ENCODE peak calls at places on chromosomes 7 and 10, in four cellular contexts. C is fibroblast of mammary gland, I is tibial artery, F is cardiac fibroblast. U is an unnamed sample.

GRCh38 chr7:32937344-32938174 is 19.7 kb upstream of the FKBP9 start:
- DNase-seq in C (peak; percentile 84), F (peak; percentile 66), I (peak; percentile 54), U (no peak)

GRCh38 chr10:98039690-98040381 is 9.4 kb upstream of the CRTAC1 start:
- DNase-seq in F (no peak), I (no peak), C (no peak), U (no peak)

GRCh38 chr10:120186506-120186905 is 270.5 kb upstream of the PLPP4 start:
- DNase-seq in I (no peak), C (no peak), F (no peak), U (no peak)

GRCh38 chr7:74284781-74285259 is 4.4 kb upstream of the CLIP2 start:
- DNase-seq in C (no peak), I (no peak), F (no peak), U (no peak)

GRCh38 chr7:30074422-30075030 is 46.3 kb downstream of the PLEKHA8 start:
- DNase-seq in F (peak; percentile 68), C (peak; percentile 67), I (no peak), U (no peak)

GRCh38 chr7:146176790-146177189 is 60.2 kb downstream of the CNTNAP2 start:
- DNase-seq in C (no peak), F (no peak), I (no peak), U (no peak)

GRCh38 chr7:82803411-82803810 is 359.3 kb downstream of the PCLO start:
- DNase-seq in F (no peak), I (no peak), C (peak; percentile 4), U (no peak)

GRCh38 chr7:89607797-89608196 is 546.5 kb upstream of the STEAP1 start:
- DNase-seq in I (no peak), F (no peak), C (no peak), U (no peak)

GRCh38 chr7:142311876-142312275 is 54.0 kb upstream of the PRSS58 start:
- DNase-seq in F (no peak), C (no peak), I (no peak), U (no peak)

GRCh38 chr7:47340490-47340889 is 241.4 kb downstream of the TNS3 start:
- DNase-seq in F (no peak), C (no peak), I (no peak), U (no peak)

GRCh38 chr10:66252986-66253385 is 672.9 kb upstream of the LRRTM3 start:
- DNase-seq in F (no peak), C (no peak), I (no peak), U (no peak)

GRCh38 chr7:112985377-112985987 is 101.1 kb downstream of the GPR85 start:
- DNase-seq in C (peak; percentile 85), F (peak; percentile 52), I (no peak), U (no peak)

DNA sequence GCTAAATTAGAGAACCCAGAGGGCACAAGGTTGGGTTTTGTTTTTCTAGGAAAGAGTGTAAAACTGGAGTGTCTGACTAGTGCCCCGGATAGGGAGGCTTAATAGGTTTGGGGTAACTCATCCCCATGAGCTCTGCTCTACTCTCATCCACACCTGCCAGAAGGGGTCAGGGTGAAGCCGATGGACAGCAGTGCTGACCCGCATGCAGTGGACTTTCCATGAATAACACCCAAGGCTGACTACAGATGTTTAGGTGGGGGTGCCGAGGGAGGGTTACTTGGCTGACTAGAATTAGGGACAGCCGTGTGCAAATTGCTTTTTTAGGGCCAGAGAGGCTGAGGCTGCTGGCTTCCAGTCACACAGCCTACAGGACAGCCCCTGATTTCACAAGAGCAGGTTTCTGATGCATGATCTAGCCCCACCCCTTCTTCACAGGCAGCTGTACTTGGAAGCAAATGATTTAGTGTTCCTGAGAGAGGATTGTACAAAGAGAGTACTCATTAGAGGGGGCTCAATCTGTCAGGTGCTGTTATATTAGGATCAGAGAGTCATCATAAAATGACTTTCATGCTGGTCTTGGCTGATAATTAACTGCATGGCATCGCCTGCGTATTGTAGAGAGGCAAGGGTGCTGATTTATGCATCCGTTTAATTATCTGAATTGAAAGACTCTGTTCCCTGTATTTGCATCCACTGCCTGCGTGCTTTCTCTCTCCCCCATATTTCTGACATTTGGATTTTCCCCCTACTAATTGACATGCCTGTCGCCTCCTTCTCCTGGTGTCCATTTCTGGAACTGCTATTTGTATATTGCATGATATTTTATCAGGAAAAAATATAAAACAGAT is 9.5 kb downstream of the INHBA start:
- DNase-seq in I (no peak), F (peak; percentile 67), C (peak; percentile 72), U (no peak)
- TF ChIP-seq CTCF in I (peak; percentile 49), F (peak; percentile 61), C (peak; percentile 51), U (peak; percentile 65)

GRCh38 chr10:33746176-33746575 is 411.7 kb upstream of the NRP1 start:
- DNase-seq in C (no peak), I (no peak), F (no peak), U (no peak)
- TF ChIP-seq CTCF in C (no peak), I (no peak), F (no peak), U (no peak)

GRCh38 chr7:109842386-109842785 is 1248.5 kb upstream of the LRRN3 start:
- DNase-seq in I (no peak), F (no peak), C (no peak), U (no peak)

DNA sequence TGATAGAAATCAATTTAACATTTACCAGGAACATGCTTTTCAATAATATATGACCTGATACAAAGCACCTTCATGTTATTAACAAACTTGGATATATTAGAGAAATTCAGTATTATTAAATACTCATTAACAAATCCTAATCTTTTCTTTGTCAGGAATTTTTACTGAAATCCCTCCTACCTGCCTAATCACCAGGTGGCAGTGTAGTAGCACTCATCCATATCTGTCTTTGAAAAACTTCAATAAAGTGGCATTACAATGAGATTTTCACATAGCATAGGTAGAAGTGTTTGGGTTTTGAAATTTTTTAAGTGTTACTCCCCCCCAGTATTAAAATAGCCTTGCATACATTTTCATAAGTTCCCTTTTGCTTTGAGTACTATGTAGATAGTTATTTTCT is 1246.6 kb upstream of the LRRN3 start:
- DNase-seq in F (no peak), I (no peak), C (peak; percentile 1), U (no peak)
- TF ChIP-seq CTCF in F (peak; percentile 16), I (peak; percentile 34), C (peak; percentile 19), U (peak; percentile 42)

DNA sequence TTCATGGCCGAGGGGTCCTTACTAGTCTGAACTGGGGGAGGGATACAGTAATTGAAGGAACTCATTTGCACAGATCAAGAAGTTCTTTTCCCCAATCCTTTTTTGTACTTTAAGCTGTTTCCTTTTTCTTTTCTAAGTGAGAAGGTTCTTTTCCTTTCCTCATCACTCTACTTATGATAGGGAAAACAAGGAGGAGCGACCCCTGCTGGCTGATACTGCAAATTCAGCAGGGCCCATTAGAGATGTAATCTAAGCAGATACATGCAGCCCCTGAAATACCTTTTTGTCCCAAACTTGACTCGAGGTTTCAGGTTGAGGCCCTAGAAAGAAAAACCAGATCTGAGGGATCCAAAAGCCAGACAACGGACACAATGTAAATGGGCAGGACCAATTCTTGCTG is 305.5 kb downstream of the DNAJB9 start:
- DNase-seq in F (peak; percentile 46), C (peak; percentile 15), I (no peak), U (no peak)
- TF ChIP-seq CTCF in F (peak; percentile 52), C (no peak), I (no peak), U (no peak)

DNA sequence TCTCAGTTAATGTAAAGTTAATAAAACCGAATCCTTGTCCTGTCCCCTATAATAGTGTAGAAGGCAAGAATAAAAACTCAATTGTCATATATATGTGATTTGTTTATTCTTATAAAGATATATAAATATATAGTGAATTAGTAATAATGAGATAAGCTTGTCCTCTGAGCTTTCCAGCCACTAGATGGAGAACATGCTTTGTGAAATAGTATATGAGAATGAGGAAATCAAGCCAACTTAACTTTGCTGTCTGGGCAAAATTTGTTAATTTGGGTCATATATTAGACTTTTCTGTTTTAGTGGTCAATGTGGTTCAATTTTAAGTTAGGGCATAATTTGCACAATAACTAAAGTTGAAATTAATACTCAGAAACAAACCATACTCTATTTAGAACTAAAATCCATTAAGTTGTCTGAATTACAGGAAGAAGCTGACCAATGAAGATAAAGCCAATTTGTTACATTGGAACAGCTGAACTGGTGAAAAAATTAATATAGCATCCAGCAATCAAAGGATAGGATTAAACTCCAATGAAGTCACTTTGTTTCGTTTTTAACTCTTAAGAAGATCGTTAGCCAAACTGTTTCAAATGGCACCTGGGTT is 595.0 kb downstream of the ARL4A start:
- DNase-seq in F (peak; percentile 56), I (no peak), C (peak; percentile 64), U (no peak)
- TF ChIP-seq CTCF in F (peak; percentile 56), I (no peak), C (peak; percentile 58), U (no peak)

GRCh38 chr7:38369816-38370493 is 96.5 kb upstream of the TARP start:
- DNase-seq in I (peak; percentile 89), C (peak; percentile 86), F (peak; percentile 93), U (peak; percentile 87)
- TF ChIP-seq CTCF in I (peak; percentile 68), C (peak; percentile 98), F (peak; percentile 79), U (peak; percentile 75)

GRCh38 chr10:17290226-17290625 is 62.2 kb downstream of the VIM start:
- DNase-seq in C (peak; percentile 25), F (peak; percentile 10), I (no peak), U (no peak)
- TF ChIP-seq CTCF in C (peak; percentile 24), F (no peak), I (no peak), U (no peak)

GRCh38 chr10:111126981-111127848 is 50.4 kb downstream of the ADRA2A start:
- DNase-seq in I (no peak), F (no peak), C (no peak), U (peak; percentile 18)

GRCh38 chr10:111128331-111129167 is 51.7 kb downstream of the ADRA2A start:
- DNase-seq in F (no peak), C (peak; percentile 79), I (no peak), U (no peak)

GRCh38 chr10:111131168-111131799 is 54.5 kb downstream of the ADRA2A start:
- DNase-seq in I (no peak), F (no peak), C (no peak), U (no peak)

GRCh38 chr10:111129348-111129747 is 52.5 kb downstream of the ADRA2A start:
- DNase-seq in F (no peak), C (peak; percentile 16), I (no peak), U (no peak)

GRCh38 chr10:111130471-111130870 is 53.6 kb downstream of the ADRA2A start:
- DNase-seq in I (no peak), C (no peak), F (no peak), U (no peak)
- TF ChIP-seq CTCF in I (no peak), C (no peak), F (no peak), U (no peak)

GRCh38 chr7:123067814-123068213 is 72.3 kb upstream of the TAS2R16 start:
- DNase-seq in F (no peak), C (no peak), I (no peak), U (no peak)

GRCh38 chr7:123075838-123076462 is 80.5 kb upstream of the TAS2R16 start:
- DNase-seq in C (no peak), I (no peak), F (no peak), U (no peak)

DNA sequence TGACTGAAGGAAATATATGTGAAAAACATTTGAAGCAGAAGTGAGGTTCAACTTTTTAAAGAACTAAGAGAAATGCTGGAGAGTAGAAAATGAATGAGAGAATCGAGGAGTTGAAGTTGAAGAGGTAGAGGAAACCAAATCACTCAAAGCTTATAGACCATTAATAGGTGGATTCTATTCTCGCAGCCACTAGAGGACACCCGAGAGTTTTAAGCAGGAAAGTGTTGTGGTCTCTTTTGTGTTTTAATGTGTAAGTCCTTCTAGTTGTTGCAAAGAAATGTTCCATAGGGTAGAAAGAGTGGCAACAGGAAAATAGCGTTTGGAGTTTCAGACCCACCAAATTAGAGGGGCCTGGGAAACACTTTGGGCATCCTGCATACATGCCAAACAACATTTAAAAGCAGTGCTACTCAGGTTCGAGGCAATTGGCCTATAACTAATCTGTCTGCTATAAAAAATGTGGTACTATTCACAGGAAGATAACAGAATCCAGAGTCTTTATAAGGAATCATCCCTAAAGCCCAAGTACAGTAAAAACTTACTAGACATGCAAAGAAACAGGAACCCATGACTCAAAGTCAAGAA is 75.3 kb upstream of the TAS2R16 start:
- DNase-seq in I (no peak), C (peak; percentile 16), F (peak; percentile 26), U (no peak)
- TF ChIP-seq CTCF in I (no peak), C (peak; percentile 49), F (peak; percentile 67), U (no peak)

GRCh38 chr10:69022611-69023010 is 34.0 kb downstream of the KIFBP start:
- DNase-seq in F (no peak), I (no peak), C (no peak), U (no peak)
- TF ChIP-seq CTCF in F (no peak), I (no peak), C (no peak), U (no peak)